ENCODE peak calls at places on chromosomes 16 and 17, in six cellular contexts. K is heart right ventricle, U is osteoblast, I is spleen, B is OCI-LY7, Y is heart left ventricle. R is an unnamed sample.

GRCh38 chr16:17171250-17172143 is 299.3 kb downstream of the XYLT1 start:
- DNase-seq in K (no peak), U (no peak), I (no peak), B (no peak), Y (no peak), R (no peak)

GRCh38 chr17:3828151-3828851 is 17.7 kb downstream of the NCBP3 start:
- DNase-seq in K (no peak), U (peak; percentile 68), I (no peak), B (no peak), Y (no peak), R (no peak)

GRCh38 chr17:17971431-17972125 is 622 bp downstream of the TOM1L2 start:
- DNase-seq in K (peak; percentile 60), U (no peak), I (peak; percentile 93), B (no peak), Y (peak; percentile 77), R (peak; percentile 40)

GRCh38 chr16:2530629-2531318 is 434 bp downstream of the CEMP1 start:
- DNase-seq in K (no peak), U (peak; percentile 85), I (peak; percentile 88), B (no peak), Y (peak; percentile 62), R (peak; percentile 80)

GRCh38 chr17:15885770-15886169 is 59.2 kb upstream of the ADORA2B start:
- DNase-seq in K (no peak), U (no peak), I (no peak), B (no peak), Y (no peak), R (no peak)

GRCh38 chr17:69327060-69327831 is at the start of gene ABCA5:
- DNase-seq in K (peak; percentile 86), U (peak; percentile 95), I (peak; percentile 97), B (peak; percentile 98), Y (peak; percentile 93), R (peak; percentile 96)

GRCh38 chr16:23848958-23849357 is 13.2 kb downstream of the PRKCB start:
- DNase-seq in K (no peak), U (no peak), I (no peak), B (no peak), Y (no peak), R (no peak)

GRCh38 chr17:67072885-67073284 is 28.5 kb downstream of the CACNG1 start:
- DNase-seq in K (no peak), U (no peak), I (no peak), B (no peak), Y (no peak), R (no peak)

GRCh38 chr16:66226762-66227161 is 139.7 kb upstream of the CDH5 start:
- DNase-seq in K (peak; percentile 44), U (no peak), I (no peak), B (no peak), Y (no peak), R (no peak)

GRCh38 chr16:2953706-2954105 is 10.4 kb upstream of the KREMEN2 start:
- DNase-seq in K (no peak), U (no peak), I (peak; percentile 51), B (peak; percentile 88), Y (peak; percentile 55), R (no peak)

GRCh38 chr17:13557077-13557476 is 44.7 kb downstream of the HS3ST3A1 start:
- DNase-seq in K (no peak), U (no peak), I (no peak), B (no peak), Y (no peak), R (no peak)

GRCh38 chr16:68093816-68094613 is 8.8 kb downstream of the NFATC3 start:
- DNase-seq in K (no peak), U (no peak), I (no peak), B (peak; percentile 56), Y (no peak), R (no peak)

GRCh38 chr17:27846042-27846655 is 45.8 kb upstream of the NOS2 start:
- DNase-seq in K (no peak), U (no peak), I (no peak), B (no peak), Y (no peak), R (no peak)

GRCh38 chr17:72460711-72461110 is 339.9 kb downstream of the SOX9 start:
- DNase-seq in K (no peak), U (no peak), I (no peak), B (no peak), Y (no peak), R (no peak)

GRCh38 chr16:73692861-73693260 is 603.8 kb upstream of the PSMD7 start:
- DNase-seq in K (no peak), U (no peak), I (no peak), B (no peak), Y (no peak), R (no peak)

GRCh38 chr17:72975509-72975908 is 117.0 kb downstream of the SLC39A11 start:
- DNase-seq in K (no peak), U (no peak), I (no peak), B (no peak), Y (no peak), R (no peak)

GRCh38 chr16:74724820-74725549 is 24.3 kb upstream of the MLKL start:
- DNase-seq in K (no peak), U (peak; percentile 98), I (no peak), B (no peak), Y (no peak), R (no peak)

GRCh38 chr17:50359998-50360461 is 13.0 kb downstream of the MRPL27 start:
- DNase-seq in K (no peak), U (peak; percentile 75), I (no peak), B (no peak), Y (no peak), R (no peak)

GRCh38 chr16:54208262-54208661 is 78.3 kb downstream of the IRX3 start:
- DNase-seq in K (no peak), U (peak; percentile 80), I (no peak), B (no peak), Y (no peak), R (no peak)

GRCh38 chr17:30091771-30092170 is 24.8 kb upstream of the NSRP1 start:
- DNase-seq in K (no peak), U (peak; percentile 77), I (no peak), B (no peak), Y (no peak), R (no peak)

GRCh38 chr16:51147776-51148673 is 3.0 kb downstream of the SALL1 start:
- DNase-seq in K (no peak), U (no peak), I (no peak), B (no peak), Y (no peak), R (no peak)
- H3K4me3 ChIP-seq in K (no peak overlapping the region), U (no peak overlapping the region), I (no peak overlapping the region), B (no peak overlapping the region), Y (no peak overlapping the region), R (no peak overlapping the region)

DNA sequence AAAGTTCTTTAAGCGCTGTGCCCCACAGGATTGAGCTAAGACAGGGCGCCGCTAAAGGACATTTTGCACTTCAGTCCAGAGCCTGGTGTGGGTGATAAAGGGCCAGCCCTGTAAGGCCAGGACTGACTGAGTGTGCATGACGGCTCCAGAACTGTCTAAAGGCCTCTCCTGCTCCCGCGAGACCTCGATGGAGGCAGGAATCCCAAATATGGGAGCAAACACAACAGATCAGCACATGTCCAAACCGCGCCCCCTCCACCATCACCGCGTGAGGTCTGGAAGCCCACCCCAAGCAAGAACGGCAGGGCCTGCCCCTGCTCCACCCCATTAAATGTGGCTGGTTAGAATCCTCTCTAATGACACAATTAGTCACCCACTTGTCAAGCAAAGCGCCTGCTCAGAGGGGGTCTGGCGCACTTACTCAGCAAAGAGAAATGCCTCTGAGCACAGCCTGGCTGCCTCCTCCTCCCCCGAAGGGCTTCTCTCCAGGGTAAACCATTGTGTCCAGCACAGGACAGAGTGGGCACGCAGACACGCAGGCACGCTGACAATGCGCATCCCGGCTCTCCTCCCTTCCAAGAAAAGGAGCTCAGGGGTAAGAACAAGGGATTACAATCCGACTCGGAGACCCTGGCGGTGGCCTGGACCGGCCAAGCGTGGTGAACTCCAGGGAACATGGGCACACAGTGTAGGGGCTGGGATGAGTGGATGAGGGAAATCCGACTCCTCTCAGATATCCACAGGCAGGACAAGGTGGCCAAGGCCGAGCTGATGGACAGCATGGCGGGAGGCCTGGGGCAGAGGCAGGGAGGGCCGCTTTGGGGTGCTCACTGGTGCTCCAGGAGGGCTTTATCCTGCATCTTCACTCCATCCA is 1.5 kb downstream of the MXRA7 start:
- DNase-seq in K (peak; percentile 82), U (peak; percentile 99), I (no peak), B (no peak), Y (peak; percentile 87), R (peak; percentile 79)
- H3K27ac ChIP-seq in K (peak overlapping the region; percentile 93), U (peak overlapping the region; percentile 99), I (peak overlapping the region; percentile 59), B (no peak overlapping the region), Y (peak overlapping the region; percentile 97), R (peak overlapping the region; percentile 67)

GRCh38 chr17:55237268-55237667 is 27.5 kb upstream of the HLF start:
- DNase-seq in K (no peak), U (no peak), I (no peak), B (peak; percentile 20), Y (no peak), R (no peak)
- TF ChIP-seq CTCF in K (no peak), U (no peak), I (no peak), B (no peak), Y (no peak), R (no peak)

DNA sequence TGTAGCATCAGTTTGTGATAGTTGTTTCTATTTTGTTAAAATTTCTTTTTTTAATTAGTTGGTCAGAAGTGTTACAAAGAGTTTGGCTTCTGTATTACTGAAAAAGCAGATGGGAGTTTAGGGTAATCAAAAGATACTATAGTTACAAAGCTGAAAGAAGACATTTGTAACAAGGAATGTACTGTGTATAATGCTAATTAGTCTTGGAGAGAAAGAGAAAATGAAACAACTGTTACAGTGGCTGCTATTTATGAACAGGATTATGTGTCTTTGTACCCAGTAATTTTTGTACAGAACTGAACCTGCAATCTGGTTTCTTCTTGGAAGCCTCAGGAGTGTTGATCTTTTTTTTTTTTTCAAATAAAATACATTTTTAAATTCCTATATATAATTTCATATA is 14.3 kb downstream of the GDPD1 start:
- DNase-seq in K (no peak), U (no peak), I (no peak), B (no peak), Y (no peak), R (no peak)
- H3K4me3 ChIP-seq in K (no peak overlapping the region), U (no peak overlapping the region), I (no peak overlapping the region), B (no peak overlapping the region), Y (no peak overlapping the region), R (no peak overlapping the region)